ENCODE peak calls at places on chromosomes 6 and 20, in five cellular contexts. V is GM23338, E is GM12878, Y is HCT116, M is HepG2. O is an unnamed sample.

GRCh38 chr6:166738361-166738760 is 111.3 kb upstream of the RPS6KA2 start:
- DNase-seq in V (no peak), E (no peak), Y (no peak), M (no peak), O (no peak)

GRCh38 chr6:391559-392440 is at the start of gene IRF4:
- DNase-seq in V (peak), E (no peak), Y (no peak), M (no peak), O (no peak)

GRCh38 chr6:43949451-43950110 is 177.7 kb downstream of the MRPL14 start:
- DNase-seq in V (no peak), E (no peak), Y (no peak), M (no peak), O (no peak)

GRCh38 chr6:113102761-113103160 is 754.4 kb upstream of the MARCKS start:
- DNase-seq in V (no peak), E (no peak), Y (no peak), M (no peak), O (no peak)

GRCh38 chr20:33803921-33804337 is 7.2 kb upstream of the CHMP4B start:
- DNase-seq in V (no peak), E (no peak), Y (no peak), M (no peak), O (no peak)

GRCh38 chr20:17177341-17177740 is 49.5 kb upstream of the PCSK2 start:
- DNase-seq in V (no peak), E (no peak), Y (no peak), M (no peak), O (no peak)

GRCh38 chr20:46311039-46311650 is 2.8 kb upstream of the CDH22 start:
- DNase-seq in V (no peak), E (no peak), Y (no peak), M (peak), O (no peak)

GRCh38 chr6:85484941-85485340 is 35.1 kb downstream of the NT5E start:
- DNase-seq in V (no peak), E (no peak), Y (no peak), M (no peak), O (no peak)

GRCh38 chr6:126529605-126530004 is 189.7 kb downstream of the CENPW start:
- DNase-seq in V (no peak), E (no peak), Y (no peak), M (no peak), O (no peak)

GRCh38 chr20:23032056-23032455 is 3.1 kb upstream of the SSTR4 start:
- DNase-seq in V (no peak), E (no peak), Y (no peak), M (no peak), O (no peak)

GRCh38 chr20:23203951-23204730 is 118.0 kb upstream of the CD93 start:
- DNase-seq in V (no peak), E (no peak), Y (no peak), M (no peak), O (no peak)

GRCh38 chr6:144311361-144311760 is 26.2 kb downstream of the UTRN start:
- DNase-seq in V (no peak), E (no peak), Y (no peak), M (no peak), O (no peak)

GRCh38 chr20:710762-711120 is 35.1 kb upstream of the SCRT2 start:
- DNase-seq in V (peak), E (no peak), Y (no peak), M (no peak), O (no peak)

GRCh38 chr6:153031335-153031955 is 28.9 kb upstream of the MTRF1L start:
- DNase-seq in V (no peak), E (no peak), Y (no peak), M (no peak), O (no peak)

GRCh38 chr6:111710911-111711310 is 105.2 kb upstream of the TRAF3IP2 start:
- DNase-seq in V (no peak), E (no peak), Y (no peak), M (no peak), O (no peak)

GRCh38 chr6:84825461-84825860 is 61.1 kb upstream of the TBX18 start:
- DNase-seq in V (no peak), E (no peak), Y (no peak), M (no peak), O (no peak)

DNA sequence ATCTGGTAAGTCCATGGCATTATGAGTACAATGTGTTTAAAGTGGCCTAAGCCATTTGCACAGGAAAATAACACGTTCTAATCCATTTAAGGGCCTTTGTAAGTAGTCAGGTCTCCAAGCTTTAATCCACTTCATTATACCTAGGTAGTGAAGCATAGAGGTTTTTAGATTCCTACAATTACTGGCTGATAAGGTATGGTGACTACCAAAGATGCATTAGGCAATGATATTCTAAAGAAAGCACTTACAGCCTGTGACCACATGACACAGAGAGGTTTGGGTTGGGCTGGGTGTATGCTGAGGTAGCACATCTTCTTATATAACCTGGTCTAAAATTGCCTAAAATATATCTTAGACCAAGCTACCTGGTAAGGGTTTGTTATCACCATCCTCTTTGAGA is 504.4 kb downstream of the TFAP2B start:
- DNase-seq in V (no peak), E (no peak), Y (no peak), M (no peak), O (no peak)
- H3K27ac ChIP-seq in V (no peak), E (no peak), Y (no peak), M (no peak), O (no peak)

GRCh38 chr6:30940361-30941001 is at the start of gene MUCL3:
- DNase-seq in V (no peak), E (no peak), Y (no peak), M (no peak), O (no peak)

GRCh38 chr6:30942338-30943060 is 1.7 kb downstream of the MUCL3 start:
- DNase-seq in V (peak), E (no peak), Y (peak), M (peak), O (peak)

GRCh38 chr6:30938730-30939129 is 2.0 kb upstream of the MUCL3 start:
- DNase-seq in V (no peak), E (no peak), Y (no peak), M (no peak), O (no peak)

GRCh38 chr6:30937265-30937664 is 3.5 kb upstream of the MUCL3 start:
- DNase-seq in V (no peak), E (no peak), Y (no peak), M (no peak), O (no peak)

DNA sequence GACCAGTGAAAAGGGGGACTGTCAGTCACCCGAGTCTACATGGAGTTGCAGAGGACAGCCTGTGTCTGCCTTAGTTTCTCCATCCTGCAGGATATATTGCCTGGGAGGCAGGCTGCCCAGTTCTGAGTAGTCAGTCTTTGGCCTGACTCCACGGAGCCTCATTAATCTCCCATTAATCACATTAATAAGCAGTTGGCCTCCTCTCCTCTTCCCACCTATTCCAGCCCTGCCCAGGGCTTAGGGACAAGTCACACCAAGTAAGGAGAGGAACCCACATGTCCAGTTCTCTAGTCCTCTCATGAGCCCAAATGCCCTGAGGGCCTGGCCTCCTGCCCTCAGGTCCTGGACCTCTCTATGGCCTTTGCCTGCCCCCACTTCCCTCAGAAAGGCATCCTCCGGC is 1.3 kb upstream of the MUCL3 start:
- DNase-seq in V (no peak), E (no peak), Y (no peak), M (no peak), O (no peak)
- TF ChIP-seq POLR2AphosphoS5 in V (no peak), E (no peak), Y (no peak), M (no peak), O (no peak)

GRCh38 chr20:61170521-61170920 is 81.5 kb upstream of the CDH4 start:
- DNase-seq in V (peak), E (no peak), Y (no peak), M (no peak), O (no peak)

GRCh38 chr20:61173267-61173666 is 78.8 kb upstream of the CDH4 start:
- DNase-seq in V (no peak), E (no peak), Y (no peak), M (no peak), O (no peak)

GRCh38 chr20:61169870-61170269 is 82.2 kb upstream of the CDH4 start:
- DNase-seq in V (no peak), E (no peak), Y (no peak), M (no peak), O (no peak)

GRCh38 chr20:61168605-61169004 is 83.5 kb upstream of the CDH4 start:
- DNase-seq in V (no peak), E (no peak), Y (no peak), M (no peak), O (no peak)

DNA sequence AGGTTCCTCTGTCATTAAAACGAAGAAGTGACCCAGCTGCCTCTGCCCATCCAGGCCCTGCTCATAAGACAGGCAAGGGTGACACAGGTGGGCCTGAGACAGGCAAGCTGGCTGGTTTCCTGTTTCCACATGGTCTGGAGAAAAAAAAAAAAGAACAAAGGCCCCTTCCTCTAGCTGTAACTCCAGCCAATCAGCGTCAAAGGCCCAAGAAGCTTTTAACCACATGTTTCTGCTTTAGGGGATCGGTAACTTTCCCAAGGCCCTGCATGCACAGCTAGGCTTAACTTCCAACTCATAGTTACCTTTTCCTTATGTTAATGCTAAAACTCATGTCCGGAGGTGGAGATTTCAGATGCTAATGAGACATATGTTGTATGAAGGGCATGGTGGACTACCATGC is 81.1 kb upstream of the CDH4 start:
- DNase-seq in V (no peak), E (no peak), Y (no peak), M (no peak), O (no peak)
- TF ChIP-seq EZH2 in V (no peak), E (no peak), Y (no peak), M (no peak), O (no peak)

DNA sequence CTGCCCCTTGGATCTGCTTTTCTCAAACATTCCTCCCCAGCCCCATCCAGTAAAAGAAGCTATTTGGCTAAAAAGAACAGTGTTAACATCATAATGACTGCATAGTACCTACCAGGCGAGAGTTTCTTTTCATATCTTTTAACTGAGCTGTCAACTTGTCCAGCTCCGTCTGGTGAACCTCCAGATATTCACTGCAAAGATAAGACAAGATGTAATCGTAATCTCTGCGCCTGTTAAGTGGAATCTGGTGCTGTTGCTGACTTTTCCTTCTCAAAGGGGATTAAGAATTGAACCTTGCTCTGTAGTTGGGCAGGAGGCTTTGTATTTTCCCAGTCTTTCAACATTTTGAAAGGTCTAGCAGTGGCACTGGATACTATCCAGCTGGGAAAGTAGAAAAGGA is 63.0 kb downstream of the RIPOR2 start:
- DNase-seq in V (no peak), E (no peak), Y (no peak), M (no peak), O (no peak)
- H3K27ac ChIP-seq in V (peak), E (no peak), Y (no peak), M (no peak), O (no peak)

DNA sequence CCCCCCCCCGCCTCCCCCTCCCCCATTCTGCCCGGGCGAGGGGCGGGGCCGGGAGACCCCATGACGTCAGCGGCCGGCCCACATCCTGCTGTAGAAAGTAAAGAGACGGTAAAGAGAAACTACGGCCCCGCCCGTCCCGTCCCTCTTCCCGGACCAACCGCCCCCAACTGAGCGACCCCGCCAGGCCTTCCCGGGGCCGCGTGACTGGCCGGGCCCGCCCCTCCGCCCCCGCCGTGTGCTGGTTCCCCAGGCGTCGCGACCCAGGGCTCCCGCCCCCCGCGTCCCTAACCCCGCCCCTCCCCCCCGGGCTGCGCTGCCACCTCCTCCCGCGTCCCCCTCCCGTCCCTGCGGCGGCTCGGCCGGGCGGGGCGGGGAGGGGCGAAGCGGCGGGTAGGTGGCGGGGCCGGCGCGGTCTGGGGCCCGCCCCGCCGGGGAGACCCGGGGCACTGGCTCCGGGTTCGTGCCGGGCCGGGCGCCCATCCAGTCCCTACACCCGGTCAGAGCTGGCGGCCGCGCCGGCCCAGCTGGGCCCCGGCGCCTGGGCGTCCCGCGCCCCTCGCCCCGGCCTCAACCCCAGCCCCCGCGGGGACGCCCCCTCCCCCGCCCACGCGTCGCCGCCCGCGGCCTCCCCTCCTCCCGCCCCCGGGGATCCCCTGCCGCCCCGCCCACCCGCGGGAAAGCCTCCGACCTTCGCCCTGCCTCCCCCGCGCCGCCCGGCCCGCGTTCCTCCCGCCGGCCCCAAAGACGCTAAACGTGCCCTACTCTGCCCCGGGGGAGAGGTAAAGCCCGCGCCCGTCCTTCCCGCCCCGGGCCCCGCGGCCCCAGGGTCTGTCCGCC is 618 bp upstream of the HIVEP1 start:
- DNase-seq in V (peak), E (peak), Y (peak), M (peak), O (peak)
- TF ChIP-seq POLR2AphosphoS5 in V (peak), E (no peak), Y (peak), M (no peak), O (no peak)